ENCODE peak calls at places on chromosomes 5 and 9, in five cellular contexts. L, T, X, V and E are unnamed samples.

GRCh38 chr9:120398286-120398685 is 181.7 kb downstream of the CDK5RAP2 start:
- DNase-seq in T (no peak), L (no peak), V (no peak), X (no peak), E (no peak)

GRCh38 chr9:21974542-21975409 is 19.4 kb downstream of the CDKN2A start:
- DNase-seq in L (no peak), V (no peak), X (peak), T (peak), E (peak)

GRCh38 chr5:112703866-112704820 is 33.5 kb upstream of the APC start:
- DNase-seq in T (no peak), L (no peak), V (no peak), X (no peak), E (no peak)

GRCh38 chr5:81162501-81162900 is 70.6 kb upstream of the CKMT2 start:
- DNase-seq in X (no peak), L (no peak), V (no peak), T (no peak), E (no peak)

GRCh38 chr9:94002316-94003140 is 47.4 kb upstream of the BARX1 start:
- DNase-seq in V (no peak), L (no peak), X (no peak), T (no peak), E (no peak)

GRCh38 chr5:61461412-61461811 is 129.4 kb downstream of the ZSWIM6 start:
- DNase-seq in T (no peak), L (no peak), X (no peak), V (no peak), E (no peak)

GRCh38 chr9:75087279-75087823 is 604 bp downstream of the NMRK1 start:
- DNase-seq in L (no peak), X (peak), T (peak), V (peak), E (no peak)

GRCh38 chr5:94524841-94525697 is 93.3 kb downstream of the KIAA0825 start:
- DNase-seq in X (peak), V (no peak), L (no peak), T (no peak), E (no peak)

GRCh38 chr5:53934126-53934856 is 373.9 kb downstream of the NDUFS4 start:
- DNase-seq in V (no peak), L (no peak), X (no peak), T (no peak), E (no peak)

GRCh38 chr5:180818275-180818674 is 15.7 kb upstream of the MGAT1 start:
- DNase-seq in X (no peak), V (no peak), T (no peak), L (no peak), E (no peak)

GRCh38 chr9:8600914-8601680 is 801.5 kb upstream of the DMAC1 start:
- DNase-seq in T (no peak), V (peak), X (no peak), L (peak), E (no peak)

GRCh38 chr9:114287001-114287762 is 35.7 kb upstream of the ORM1 start:
- DNase-seq in V (peak), T (no peak), X (no peak), L (no peak), E (peak)

GRCh38 chr5:76439929-76440328 is 36.8 kb downstream of the IQGAP2 start:
- DNase-seq in X (no peak), L (no peak), T (no peak), V (no peak), E (no peak)

GRCh38 chr5:139806111-139806510 is 10.5 kb downstream of the PSD2 start:
- DNase-seq in L (no peak), T (no peak), V (no peak), X (no peak), E (peak)

GRCh38 chr9:29198861-29199260 is 1625.6 kb upstream of the C9orf72 start:
- DNase-seq in T (no peak), L (no peak), V (no peak), X (no peak), E (no peak)

GRCh38 chr9:74979844-74980243 is 27.1 kb upstream of the C9orf40 start:
- DNase-seq in L (no peak), T (no peak), X (no peak), V (no peak), E (no peak)

GRCh38 chr9:127501821-127502343 is 50.6 kb downstream of the LRSAM1 start:
- DNase-seq in V (no peak), X (no peak), L (no peak), T (no peak), E (no peak)

GRCh38 chr5:92991681-92992472 is 589.1 kb downstream of the NR2F1-AS1 start:
- DNase-seq in L (no peak), T (no peak), V (no peak), X (no peak), E (no peak)

GRCh38 chr9:121720311-121720991 is 69.0 kb downstream of the DAB2IP start:
- DNase-seq in T (no peak), L (no peak), V (peak), X (no peak), E (peak)

GRCh38 chr5:137296213-137296702 is 202.9 kb downstream of the SPOCK1 start:
- DNase-seq in X (no peak), V (peak), T (no peak), L (peak), E (no peak)

GRCh38 chr9:33850677-33851076 is 33.7 kb downstream of the UBE2R2 start:
- DNase-seq in T (no peak), L (no peak), X (no peak), V (no peak), E (no peak)

GRCh38 chr9:88196456-88196855 is 58.2 kb upstream of the SPATA31C2 start:
- DNase-seq in X (no peak), V (no peak), T (no peak), L (peak), E (no peak)

GRCh38 chr5:143372187-143372829 is 31.2 kb downstream of the NR3C1 start:
- DNase-seq in L (no peak), X (no peak), V (no peak), T (no peak), E (no peak)

GRCh38 chr9:75200892-75201470 is 112.7 kb downstream of the OSTF1 start:
- DNase-seq in X (no peak), L (peak), T (no peak), V (no peak), E (no peak)

GRCh38 chr5:114174837-114175236 is 187.0 kb upstream of the KCNN2 start:
- DNase-seq in L (no peak), T (no peak), X (no peak), V (no peak), E (no peak)

GRCh38 chr5:175195698-175196656 is 248.0 kb downstream of the DRD1 start:
- DNase-seq in T (no peak), L (peak), X (no peak), V (no peak), E (no peak)

GRCh38 chr5:55035480-55035879 is 11.4 kb downstream of the GZMK start:
- DNase-seq in X (no peak), T (no peak), V (no peak), L (no peak), E (no peak)

GRCh38 chr9:133103183-133103986 is 17.7 kb downstream of the RALGDS start:
- DNase-seq in V (peak), L (no peak), T (peak), X (peak), E (peak)

GRCh38 chr5:175706499-175706898 is 48.6 kb downstream of the HRH2 start:
- DNase-seq in T (no peak), X (no peak), V (no peak), L (no peak), E (peak)

GRCh38 chr9:92706218-92706940 is 36.4 kb upstream of the IPPK start:
- DNase-seq in X (no peak), V (no peak), L (no peak), T (no peak), E (no peak)

GRCh38 chr5:123709422-123709821 is 197.4 kb downstream of the CSNK1G3 start:
- DNase-seq in V (no peak), L (no peak), X (no peak), T (no peak), E (no peak)

GRCh38 chr5:173884402-173885053 is 3.6 kb upstream of the CPEB4 start:
- DNase-seq in L (no peak), V (no peak), X (peak), T (peak), E (no peak)

GRCh38 chr9:92887880-92888338 is 10.1 kb upstream of the ZNF484 start:
- DNase-seq in L (peak), V (no peak), X (no peak), T (no peak), E (no peak)

GRCh38 chr5:116442095-116442534 is 132.5 kb downstream of the SEMA6A start:
- DNase-seq in V (peak), X (no peak), L (peak), T (no peak), E (peak)

GRCh38 chr5:111596705-111597104 is 84.4 kb upstream of the STARD4 start:
- DNase-seq in X (no peak), V (no peak), L (no peak), T (no peak), E (no peak)

GRCh38 chr9:37555786-37556185 is 20.4 kb downstream of the FBXO10 start:
- DNase-seq in L (no peak), V (no peak), T (no peak), X (no peak), E (no peak)

GRCh38 chr5:133930061-133930823 is 38.2 kb downstream of the C5orf15 start:
- DNase-seq in T (peak), L (no peak), V (no peak), X (peak), E (no peak)

GRCh38 chr5:106521701-106522100 is 1149.0 kb downstream of the EFNA5 start:
- DNase-seq in L (peak), V (no peak), T (no peak), X (no peak), E (no peak)

GRCh38 chr9:98075332-98075805 is 18.8 kb downstream of the NANS start:
- DNase-seq in X (no peak), L (peak), T (no peak), V (no peak), E (no peak)

GRCh38 chr9:98070704-98071103 is 14.2 kb downstream of the NANS start:
- DNase-seq in T (no peak), X (no peak), V (no peak), L (no peak), E (no peak)

GRCh38 chr9:98074119-98074990 is 17.8 kb downstream of the NANS start:
- DNase-seq in T (peak), X (peak), L (no peak), V (peak), E (no peak)

GRCh38 chr9:98067184-98067583 is 10.7 kb downstream of the NANS start:
- DNase-seq in X (no peak), T (no peak), L (no peak), V (no peak), E (no peak)

DNA sequence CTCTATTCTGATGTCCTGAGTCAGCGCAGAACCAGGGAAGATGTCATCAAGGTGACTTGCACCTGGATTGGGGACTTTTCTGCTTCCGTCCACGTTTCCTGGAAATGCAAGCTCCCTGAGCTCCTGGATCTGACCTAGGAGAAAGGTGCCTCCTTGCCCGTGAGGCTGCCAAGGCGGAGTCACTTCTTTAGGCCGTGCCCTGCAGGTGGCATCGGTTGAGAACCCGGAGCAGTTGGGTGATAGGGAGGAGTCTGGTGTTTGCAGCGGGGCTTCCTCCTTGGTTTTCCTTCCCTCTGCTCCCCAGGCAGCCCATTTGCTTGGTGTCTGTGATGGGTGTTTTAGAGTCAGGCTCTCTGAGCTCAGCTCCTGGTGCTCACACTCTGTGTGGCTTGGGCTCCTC is 15.2 kb downstream of the NANS start:
- DNase-seq in V (no peak), X (no peak), T (no peak), L (no peak), E (no peak)
- H3K4me3 ChIP-seq in V (no peak), X (no peak), T (no peak), L (no peak), E (no peak)

GRCh38 chr9:137078701-137079400 is 1.5 kb downstream of the UAP1L1 start:
- DNase-seq in V (no peak), X (no peak), L (no peak), T (no peak), E (no peak)
- H3K4me3 ChIP-seq in V (no peak), X (no peak), L (peak), T (no peak), E (no peak)

GRCh38 chr9:129338701-129339445 is 160.8 kb upstream of the IER5L start:
- DNase-seq in T (no peak), X (no peak), L (no peak), V (no peak), E (no peak)
- H3K4me3 ChIP-seq in T (no peak), X (no peak), L (peak), V (no peak), E (no peak)

GRCh38 chr5:121976979-121977378 is 15.2 kb downstream of the SRFBP1 start:
- DNase-seq in L (no peak), V (no peak), X (no peak), T (no peak), E (no peak)
- H3K4me3 ChIP-seq in L (no peak), V (no peak), X (no peak), T (no peak), E (no peak)

GRCh38 chr9:101433229-101433628 is 2.3 kb downstream of the ALDOB start:
- DNase-seq in X (no peak), V (no peak), L (no peak), T (no peak), E (no peak)

GRCh38 chr9:101434990-101435389 is 584 bp downstream of the ALDOB start:
- DNase-seq in T (no peak), V (no peak), X (no peak), L (no peak), E (no peak)

GRCh38 chr9:101437806-101438232 is 2.2 kb upstream of the ALDOB start:
- DNase-seq in T (no peak), X (no peak), V (no peak), L (no peak), E (no peak)

GRCh38 chr9:101438523-101438922 is 2.9 kb upstream of the ALDOB start:
- DNase-seq in V (no peak), T (no peak), L (no peak), X (no peak), E (no peak)

DNA sequence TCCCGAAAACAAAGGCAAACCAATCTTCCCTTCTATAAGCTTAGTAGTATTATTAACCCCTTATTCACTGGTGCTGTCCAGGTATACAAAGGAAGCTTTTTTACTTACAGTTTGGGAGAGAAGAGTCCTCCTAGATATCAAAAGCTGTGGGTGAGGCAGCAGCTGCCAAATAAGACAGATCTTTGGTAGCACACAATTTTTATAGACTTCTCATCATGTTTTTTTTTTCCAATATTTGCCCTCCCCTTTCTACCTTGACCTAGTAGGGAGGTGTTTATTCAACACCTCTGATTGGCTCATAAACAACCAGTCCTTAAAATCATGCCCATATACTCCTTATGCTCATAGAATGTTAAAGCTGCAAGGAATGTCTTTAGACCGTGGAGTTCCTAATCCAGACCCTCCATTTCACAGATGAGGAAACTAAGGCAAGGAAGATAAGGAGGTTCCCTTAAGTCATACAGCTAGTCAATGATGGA is at the start of gene ALDOB:
- DNase-seq in T (no peak), X (no peak), V (no peak), L (no peak), E (no peak)
- H3K4me3 ChIP-seq in T (no peak), X (no peak), V (no peak), L (no peak), E (peak)

DNA sequence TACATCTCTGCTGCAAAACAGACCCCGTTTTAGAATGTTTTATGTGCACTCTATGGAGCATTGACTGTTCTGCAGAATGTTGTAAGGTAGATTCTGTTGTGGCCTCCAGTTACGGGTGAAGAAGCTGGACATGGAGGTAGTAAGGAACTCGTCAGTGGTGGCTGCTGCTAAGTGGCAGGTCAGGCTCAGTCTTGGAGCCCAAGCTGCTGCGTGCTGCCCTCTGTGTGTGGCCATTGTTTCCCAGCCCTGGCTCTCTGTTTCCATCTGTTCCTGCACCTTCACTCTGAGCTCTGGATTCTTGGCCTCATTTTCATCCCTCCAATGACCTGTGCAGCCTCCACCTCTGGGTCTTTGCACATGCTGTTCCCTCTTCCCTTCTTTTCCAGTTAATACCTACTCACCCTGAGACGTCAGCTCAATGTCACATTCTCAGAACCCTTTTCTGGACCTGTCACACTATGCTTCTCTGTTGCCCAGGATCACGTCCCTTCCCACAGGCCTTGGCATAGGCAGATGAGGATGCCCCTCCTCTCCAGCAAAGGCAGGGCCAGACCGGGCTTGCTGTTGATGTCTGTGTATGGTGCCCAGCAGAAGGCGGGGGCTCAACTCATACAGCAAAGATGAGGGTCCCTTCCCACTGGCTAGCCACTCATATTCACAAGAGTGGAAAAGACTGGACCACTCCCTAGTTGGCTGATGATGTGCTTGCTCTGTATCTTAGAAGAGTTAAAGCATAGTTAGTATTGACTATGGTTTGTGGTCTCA is 97.6 kb downstream of the TENT4A start:
- DNase-seq in V (no peak), T (no peak), L (no peak), X (no peak), E (no peak)
- H3K4me3 ChIP-seq in V (no peak), T (no peak), L (no peak), X (no peak), E (no peak)

GRCh38 chr5:75340714-75341478 is 3.9 kb downstream of the HMGCR start:
- DNase-seq in T (no peak), X (no peak), L (no peak), V (no peak), E (no peak)
- H3K4me3 ChIP-seq in T (no peak), X (no peak), L (no peak), V (no peak), E (no peak)